ENCODE peak calls at places on chromosomes 16 and 17, in nine cellular contexts. F is natural killer cell, B is H54, O is tibial nerve, E is breast epithelium, V is posterior cingulate gyrus, M is colonic mucosa, S is Right ventricle myocardium superior, N is C1 segment of cervical spinal cord. A is an unnamed sample.
A peak's percentile ranks its signal among the peaks of the same experiment; 100 is the strongest.

GRCh38 chr17:78596871-78597635 is 19.9 kb upstream of the DNAH17 start:
- DNase-seq in F (no peak), B (no peak), O (no peak), E (no peak), V (peak; percentile 21), M (no peak), S (no peak), N (no peak), A (no peak)

GRCh38 chr17:15409721-15410247 is 57.6 kb downstream of the CDRT4 start:
- DNase-seq in F (no peak), B (peak; percentile 78), O (peak; percentile 47), E (peak; percentile 82), V (no peak), M (no peak), S (peak; percentile 61), N (no peak), A (no peak)

GRCh38 chr17:31197991-31198390 is 99.0 kb downstream of the OMG start:
- DNase-seq in F (no peak), B (no peak), O (no peak), E (no peak), V (no peak), M (no peak), S (no peak), N (no peak), A (no peak)

GRCh38 chr16:2428051-2428786 is 1.0 kb upstream of the CCNF start:
- DNase-seq in F (no peak), B (no peak), O (peak; percentile 36), E (no peak), V (peak; percentile 88), M (peak; percentile 58), S (peak; percentile 49), N (no peak), A (no peak)

GRCh38 chr16:72939247-72939646 is 108.7 kb downstream of the ZFHX3 start:
- DNase-seq in F (no peak), B (no peak), O (no peak), E (no peak), V (peak; percentile 65), M (peak; percentile 58), S (no peak), N (no peak), A (no peak)

GRCh38 chr17:79520893-79521210 is 90.0 kb downstream of the RBFOX3 start:
- DNase-seq in F (no peak), B (no peak), O (no peak), E (no peak), V (peak; percentile 69), M (no peak), S (no peak), N (no peak), A (no peak)

GRCh38 chr16:79381552-79382042 is 218.9 kb downstream of the MAF start:
- DNase-seq in F (peak; percentile 24), B (no peak), O (no peak), E (no peak), V (no peak), M (no peak), S (no peak), N (no peak), A (no peak)

GRCh38 chr16:1929105-1929504 is 10.9 kb upstream of the HS3ST6 start:
- DNase-seq in F (no peak), B (peak; percentile 77), O (no peak), E (no peak), V (no peak), M (peak; percentile 41), S (no peak), N (no peak), A (no peak)

A was measured in activated CD4-positive, CD25-positive, alpha-beta regulatory T cell.